ENCODE peak calls at places on chromosomes 12 and 14, in six cellular contexts. N is fibroblast of mammary gland; M is stimulated activated CD4-positive, alpha-beta T cell treated with anti-CD3 and anti-CD28 coated beads, Interleukin-4, amount 100 ng/mL, for 1 hour; E is non-pigmented ciliary epithelial cell; Y is memory B cell; K is HFFc6. D is an unnamed sample.
A peak's percentile ranks its signal among the peaks of the same experiment; 100 is the strongest.

GRCh38 chr14:22159049-22159448 is 430.0 kb downstream of the DAD1 start:
- DNase-seq in N (no peak), M (no peak), E (no peak), K (no peak), Y (no peak), D (no peak)

GRCh38 chr12:48996794-48997718 is 2.1 kb downstream of the DDN start:
- DNase-seq in K (peak; percentile 39), M (peak; percentile 72), E (no peak), N (peak; percentile 57), Y (peak; percentile 77), D (peak; percentile 91)

GRCh38 chr14:76267322-76268012 is 108.5 kb upstream of the ESRRB start:
- DNase-seq in K (no peak), M (peak; percentile 12), N (peak; percentile 42), Y (no peak), E (no peak), D (peak; percentile 86)

GRCh38 chr14:28831126-28831525 is 64.5 kb downstream of the FOXG1 start:
- DNase-seq in K (no peak), Y (no peak), E (no peak), M (no peak), N (no peak), D (no peak)

GRCh38 chr14:75960219-75960618 is 21.6 kb downstream of the TGFB3 start:
- DNase-seq in K (no peak), E (no peak), N (no peak), Y (no peak), M (no peak), D (no peak)

GRCh38 chr12:21542412-21542811 is 16.3 kb downstream of the SPX start:
- DNase-seq in M (no peak), K (no peak), E (no peak), Y (no peak), N (no peak), D (no peak)

GRCh38 chr12:17456486-17456885 is 633.5 kb downstream of the RERGL start:
- DNase-seq in K (no peak), N (no peak), Y (no peak), M (no peak), E (peak; percentile 3), D (no peak)

GRCh38 chr12:76643438-76643837 is 83.9 kb upstream of the OSBPL8 start:
- DNase-seq in E (no peak), N (no peak), M (no peak), K (peak; percentile 56), Y (no peak), D (no peak)

GRCh38 chr14:66069830-66070541 is 416.2 kb upstream of the CCDC196 start:
- DNase-seq in Y (no peak), N (no peak), K (no peak), E (peak; percentile 4), M (no peak), D (no peak)

GRCh38 chr14:74531467-74531866 is 37.9 kb downstream of the ISCA2 start:
- DNase-seq in N (peak; percentile 58), M (no peak), E (no peak), Y (no peak), K (peak; percentile 32), D (no peak)

GRCh38 chr14:55807536-55807935 is 227.5 kb downstream of the KTN1 start:
- DNase-seq in N (no peak), E (no peak), K (no peak), M (no peak), Y (no peak), D (no peak)

GRCh38 chr12:96710127-96710745 is 196.8 kb upstream of the NEDD1 start:
- DNase-seq in M (no peak), Y (no peak), K (no peak), E (no peak), N (no peak), D (no peak)

GRCh38 chr14:90445011-90445410 is 48.2 kb downstream of the CALM1 start:
- DNase-seq in N (no peak), K (no peak), E (no peak), M (no peak), Y (no peak), D (no peak)

D was measured in Right ventricle myocardium inferior.